ENCODE peak calls at places on chromosome 22, in five cellular contexts. I is fibroblast of lung, K is fibroblast of mammary gland, H is dorsolateral prefrontal cortex, B is K562. U is an unnamed sample.

GRCh38 chr22:49521787-49522224 is 305.9 kb downstream of the BRD1 start:
- DNase-seq in I (no peak), K (no peak), H (no peak), B (no peak), U (no peak)

GRCh38 chr22:45210577-45211431 is 29.9 kb downstream of the KIAA0930 start:
- DNase-seq in I (no peak), K (peak), H (no peak), B (no peak), U (peak)

GRCh38 chr22:32000171-32000570 is 42.9 kb upstream of the SLC5A1 start:
- DNase-seq in I (no peak), K (no peak), H (no peak), B (no peak), U (no peak)

GRCh38 chr22:36027579-36027959 is 1.1 kb downstream of the RBFOX2 start:
- DNase-seq in I (no peak), K (no peak), H (peak), B (no peak), U (no peak)

GRCh38 chr22:23113067-23113846 is 28.5 kb downstream of the RSPH14 start:
- DNase-seq in I (peak), K (peak), H (no peak), B (peak), U (no peak)

GRCh38 chr22:24162377-24162927 is 18.8 kb upstream of the SUSD2 start:
- DNase-seq in I (no peak), K (no peak), H (no peak), B (no peak), U (no peak)

GRCh38 chr22:22691716-22692701 is 47.6 kb downstream of the GGTLC2 start:
- DNase-seq in I (peak), K (peak), H (no peak), B (no peak), U (no peak)

GRCh38 chr22:36419177-36419911 is 31.6 kb upstream of the MYH9 start:
- DNase-seq in I (peak), K (peak), H (no peak), B (peak), U (no peak)

GRCh38 chr22:44331881-44332714 is 19.3 kb upstream of the SHISAL1 start:
- DNase-seq in I (peak), K (no peak), H (no peak), B (no peak), U (no peak)

GRCh38 chr22:17997456-17997855 is 26.9 kb downstream of the MICAL3 start:
- DNase-seq in I (no peak), K (peak), H (no peak), B (no peak), U (no peak)

GRCh38 chr22:23777776-23778575 is 5.3 kb downstream of the MMP11 start:
- DNase-seq in I (no peak), K (no peak), H (no peak), B (no peak), U (no peak)

GRCh38 chr22:32617271-32617670 is 142.7 kb downstream of the FBXO7 start:
- DNase-seq in I (peak), K (peak), H (no peak), B (no peak), U (no peak)

GRCh38 chr22:48673806-48674500 is 1153.7 kb downstream of the BRD1 start:
- DNase-seq in I (no peak), K (no peak), H (no peak), B (no peak), U (no peak)

GRCh38 chr22:44661659-44662569 is 40.1 kb upstream of the PRR5 start:
- DNase-seq in I (no peak), K (no peak), H (no peak), B (no peak), U (no peak)

GRCh38 chr22:45216133-45217003 is 24.3 kb downstream of the KIAA0930 start:
- DNase-seq in I (peak), K (peak), H (no peak), B (peak), U (no peak)

GRCh38 chr22:17974087-17974486 is 50.3 kb downstream of the MICAL3 start:
- DNase-seq in I (no peak), K (no peak), H (no peak), B (no peak), U (no peak)

GRCh38 chr22:27987557-27987956 is 68.5 kb upstream of the PITPNB start:
- DNase-seq in I (peak), K (peak), H (no peak), B (no peak), U (peak)

GRCh38 chr22:26406118-26406517 is 22.9 kb upstream of the ASPHD2 start:
- DNase-seq in I (peak), K (peak), H (no peak), B (no peak), U (no peak)

GRCh38 chr22:18119409-18120110 is 9.0 kb downstream of the TUBA8 start:
- DNase-seq in I (no peak), K (no peak), H (no peak), B (no peak), U (no peak)

GRCh38 chr22:45290410-45290936 is 5.7 kb downstream of the UPK3A start:
- DNase-seq in I (peak), K (peak), H (no peak), B (no peak), U (peak)

GRCh38 chr22:49086181-49086580 is 741.5 kb downstream of the BRD1 start:
- DNase-seq in I (no peak), K (no peak), H (no peak), B (no peak), U (no peak)

DNA sequence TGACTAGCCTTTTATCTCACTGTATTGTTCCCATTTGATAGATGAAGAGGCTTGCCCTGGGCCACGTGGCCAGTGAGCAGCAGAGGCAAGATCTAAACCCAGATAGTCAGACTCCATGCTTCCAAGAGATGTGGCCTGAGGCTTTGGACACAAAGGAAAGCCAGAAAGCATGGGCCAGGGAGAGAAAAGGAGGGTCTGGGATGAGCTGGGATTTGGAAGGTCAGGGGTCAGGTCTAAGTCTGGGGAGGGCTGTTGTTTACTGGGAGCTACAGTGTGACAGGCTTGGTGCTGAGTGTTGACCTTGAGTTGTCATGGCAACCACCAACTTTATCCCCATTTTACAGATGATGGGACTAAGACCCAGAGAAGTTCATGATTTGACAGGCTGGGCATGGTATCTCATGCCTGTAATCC is 2.1 kb downstream of the SLC35E4 start:
- DNase-seq in I (no peak), K (peak), H (no peak), B (no peak), U (no peak)
- H3K4me3 ChIP-seq in I (no peak), K (peak), H (peak), B (no peak), U (no peak)

GRCh38 chr22:42072606-42073330 is 1.3 kb upstream of the PHETA2 start:
- DNase-seq in I (no peak), K (no peak), H (no peak), B (no peak), U (no peak)

GRCh38 chr22:42074846-42075245 is 798 bp downstream of the PHETA2 start:
- DNase-seq in I (no peak), K (no peak), H (no peak), B (no peak), U (no peak)

GRCh38 chr22:42075277-42075676 is 1.2 kb downstream of the PHETA2 start:
- DNase-seq in I (no peak), K (no peak), H (no peak), B (no peak), U (no peak)

GRCh38 chr22:42073568-42074152 is 388 bp upstream of the PHETA2 start:
- DNase-seq in I (no peak), K (no peak), H (no peak), B (no peak), U (no peak)

GRCh38 chr22:42074153-42074750 is at the start of gene PHETA2:
- DNase-seq in I (peak), K (peak), H (no peak), B (no peak), U (no peak)
- TF ChIP-seq CTCF in I (peak), K (peak), H (peak), B (no peak), U (peak)

GRCh38 chr22:37703906-37704305 is 7.1 kb downstream of the TRIOBP start:
- DNase-seq in I (no peak), K (peak), H (no peak), B (no peak), U (no peak)

GRCh38 chr22:37701121-37701786 is 4.4 kb downstream of the TRIOBP start:
- DNase-seq in I (no peak), K (peak), H (no peak), B (no peak), U (no peak)

GRCh38 chr22:37705205-37705604 is 8.4 kb downstream of the TRIOBP start:
- DNase-seq in I (no peak), K (no peak), H (no peak), B (no peak), U (no peak)

GRCh38 chr22:37708580-37709444 is 12.0 kb downstream of the TRIOBP start:
- DNase-seq in I (no peak), K (no peak), H (no peak), B (no peak), U (no peak)

GRCh38 chr22:37704645-37705044 is 7.8 kb downstream of the TRIOBP start:
- DNase-seq in I (no peak), K (no peak), H (no peak), B (no peak), U (no peak)
- H3K4me3 ChIP-seq in I (no peak), K (no peak), H (no peak), B (no peak), U (no peak)

GRCh38 chr22:39496131-39496838 is 5.8 kb upstream of the MIEF1 start:
- DNase-seq in I (peak), K (peak), H (peak), B (peak), U (no peak)

GRCh38 chr22:39492186-39492585 is 9.9 kb upstream of the MIEF1 start:
- DNase-seq in I (no peak), K (no peak), H (no peak), B (no peak), U (no peak)

GRCh38 chr22:39493759-39494158 is 8.3 kb upstream of the MIEF1 start:
- DNase-seq in I (peak), K (peak), H (no peak), B (no peak), U (peak)

GRCh38 chr22:39491696-39492095 is 10.4 kb upstream of the MIEF1 start:
- DNase-seq in I (no peak), K (no peak), H (no peak), B (no peak), U (no peak)

GRCh38 chr22:39494471-39495120 is 7.5 kb upstream of the MIEF1 start:
- DNase-seq in I (no peak), K (peak), H (no peak), B (no peak), U (no peak)
- TF ChIP-seq CTCF in I (peak), K (no peak), H (no peak), B (no peak), U (no peak)

GRCh38 chr22:29799217-29799680 is 32.1 kb downstream of the UQCR10 start:
- DNase-seq in I (peak), K (peak), H (no peak), B (peak), U (peak)
- H3K4me3 ChIP-seq in I (no peak), K (no peak), H (no peak), B (no peak), U (no peak)

GRCh38 chr22:25167834-25168601 is 31.6 kb upstream of the CRYBB3 start:
- DNase-seq in I (no peak), K (no peak), H (no peak), B (no peak), U (no peak)

GRCh38 chr22:25167082-25167481 is 32.6 kb upstream of the CRYBB3 start:
- DNase-seq in I (no peak), K (no peak), H (no peak), B (no peak), U (no peak)

GRCh38 chr22:25166266-25167056 is 33.2 kb upstream of the CRYBB3 start:
- DNase-seq in I (no peak), K (no peak), H (no peak), B (no peak), U (no peak)

GRCh38 chr22:25162561-25162960 is 37.1 kb upstream of the CRYBB3 start:
- DNase-seq in I (no peak), K (no peak), H (no peak), B (no peak), U (no peak)

DNA sequence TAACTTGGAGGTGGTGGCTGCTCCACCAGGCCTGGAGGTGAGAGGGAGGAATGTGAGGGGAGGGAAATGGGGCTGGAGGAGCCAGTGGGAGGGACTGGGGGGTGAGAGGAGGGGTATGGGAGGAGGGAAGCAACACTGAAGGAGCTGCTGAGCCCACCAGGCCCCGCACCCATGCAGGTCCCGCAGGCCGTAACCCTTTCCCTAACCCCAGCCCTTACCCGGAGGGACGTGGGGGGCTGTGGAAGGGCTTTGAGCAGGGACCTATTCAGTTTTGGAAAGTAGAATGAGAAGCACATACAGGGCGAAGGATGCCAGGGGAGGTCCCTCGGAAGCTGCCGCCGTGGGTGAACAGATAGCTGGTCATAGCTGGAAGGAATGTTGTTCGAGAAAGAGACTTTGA is 33.9 kb upstream of the CRYBB3 start:
- DNase-seq in I (no peak), K (no peak), H (no peak), B (no peak), U (no peak)
- TF ChIP-seq CTCF in I (no peak), K (no peak), H (no peak), B (no peak), U (no peak)

DNA sequence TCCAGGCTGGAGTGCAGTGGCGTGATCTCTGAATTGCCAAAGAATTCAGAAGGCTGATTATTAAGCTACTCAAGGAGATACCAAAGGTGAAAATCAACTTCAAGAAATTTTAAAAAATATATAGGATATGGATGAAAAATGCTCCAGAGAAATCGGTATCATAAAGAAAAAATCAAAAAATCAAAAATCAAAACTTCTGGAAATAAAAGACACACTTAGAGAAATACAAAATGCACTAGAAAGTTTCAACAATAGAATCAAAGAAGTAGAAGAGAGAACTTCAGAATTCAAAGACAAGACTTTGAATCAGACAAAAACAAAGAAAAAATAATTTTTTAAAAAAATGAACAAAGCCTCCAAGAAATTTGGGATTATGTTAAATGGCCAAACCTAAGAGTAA is 45.6 kb upstream of the CLTCL1 start:
- DNase-seq in I (no peak), K (no peak), H (no peak), B (no peak), U (no peak)
- H3K4me3 ChIP-seq in I (no peak), K (no peak), H (no peak), B (no peak), U (no peak)

DNA sequence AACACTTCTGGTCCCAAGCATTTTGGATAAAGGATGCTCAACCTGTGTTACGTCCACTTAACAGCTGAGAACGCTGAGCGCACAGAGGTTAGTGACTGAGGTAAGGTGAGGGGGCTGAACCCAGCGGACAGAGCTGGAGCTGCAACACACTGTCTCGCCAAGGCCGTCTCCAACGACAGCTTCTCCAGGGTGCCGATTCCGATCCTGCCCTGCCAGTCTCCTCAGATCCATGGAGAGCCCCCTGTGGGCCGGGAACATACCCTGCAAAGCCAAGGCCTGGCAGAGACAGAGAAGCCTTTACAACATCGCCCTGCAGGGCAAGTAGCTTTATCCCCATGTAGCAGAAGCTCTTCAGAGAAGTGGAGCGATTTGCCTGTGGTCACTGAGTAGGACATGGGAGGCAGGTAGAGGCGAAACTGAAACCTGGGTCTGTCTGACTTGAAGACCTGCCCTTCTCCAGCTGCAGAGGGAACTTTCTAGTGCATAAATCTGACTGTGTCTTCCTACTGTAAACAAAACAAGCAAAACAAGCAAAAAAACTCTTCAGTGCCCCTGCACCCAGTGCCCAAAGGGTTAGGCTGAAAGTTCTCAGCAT is 72.8 kb downstream of the SCUBE1 start:
- DNase-seq in I (no peak), K (no peak), H (no peak), B (peak), U (no peak)
- TF ChIP-seq CTCF in I (no peak), K (no peak), H (no peak), B (no peak), U (peak)

DNA sequence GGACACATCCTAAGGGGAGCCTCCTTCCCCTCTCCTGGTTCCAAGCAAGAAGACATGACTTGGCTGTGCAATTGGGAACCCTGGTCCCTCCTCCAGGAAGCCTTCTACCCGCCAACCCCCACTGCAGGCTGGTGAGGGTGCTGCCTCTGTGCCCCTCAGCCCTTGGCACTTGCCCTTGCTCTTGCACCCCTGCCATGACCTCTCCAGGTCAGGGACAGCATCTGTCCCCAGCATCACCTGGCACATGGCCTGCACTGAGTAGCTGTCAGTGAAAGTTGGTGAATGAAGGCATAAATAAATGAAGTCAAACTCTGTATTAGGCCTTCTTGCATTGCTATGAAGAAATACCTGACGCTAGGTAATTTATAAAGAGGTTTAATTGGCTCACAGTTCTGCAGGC is 1.9 kb upstream of the GTSE1 start:
- DNase-seq in I (no peak), K (no peak), H (no peak), B (no peak), U (no peak)
- H3K4me3 ChIP-seq in I (no peak), K (no peak), H (no peak), B (no peak), U (no peak)

GRCh38 chr22:37726240-37726887 is 29.5 kb downstream of the TRIOBP start:
- DNase-seq in I (peak), K (peak), H (no peak), B (no peak), U (no peak)
- TF ChIP-seq CTCF in I (no peak), K (peak), H (no peak), B (no peak), U (peak)

U was measured in AG09309.